ENCODE peak calls at places on chromosomes 2 and 18, in four cellular contexts. Y is hypothalamus; S is stimulated activated CD8-positive, alpha-beta memory T cell treated with anti-CD3 and anti-CD28 coated beads, Interleukin-4, amount 100 ng/mL, for 4 hours; R is T-helper 17 cell. N is an unnamed sample.

GRCh38 chr2:74428675-74429074 is 7.1 kb downstream of the WDR54 start:
- DNase-seq in Y (no peak), S (no peak), R (no peak), N (no peak)

GRCh38 chr18:76472811-76473210 is 22.2 kb downstream of the ZNF516 start:
- DNase-seq in Y (no peak), S (no peak), R (no peak), N (no peak)

GRCh38 chr2:9480157-9480556 is 5.8 kb downstream of the IAH1 start:
- DNase-seq in Y (no peak), S (no peak), R (no peak), N (no peak)

GRCh38 chr2:44494006-44494405 is 132.3 kb downstream of the CAMKMT start:
- DNase-seq in Y (no peak), S (no peak), R (no peak), N (no peak)

GRCh38 chr2:232146294-232146693 is 184.8 kb downstream of the DIS3L2 start:
- DNase-seq in Y (no peak), S (no peak), R (no peak), N (no peak)

GRCh38 chr2:54956392-54956722 is 93.9 kb downstream of the RTN4 start:
- DNase-seq in Y (no peak), S (no peak), R (no peak), N (no peak)

GRCh38 chr2:15691586-15692310 is 100.1 kb downstream of the DDX1 start:
- DNase-seq in Y (no peak), S (no peak), R (no peak), N (no peak)

GRCh38 chr18:9898792-9899549 is 13.2 kb downstream of the TXNDC2 start:
- DNase-seq in Y (no peak), S (no peak), R (no peak), N (no peak)

GRCh38 chr2:217370391-217370790 is 510.5 kb upstream of the TNP1 start:
- DNase-seq in Y (no peak), S (no peak), R (no peak), N (no peak)

GRCh38 chr18:41992066-41992465 is 37.0 kb downstream of the PIK3C3 start:
- DNase-seq in Y (no peak), S (no peak), R (no peak), N (no peak)

GRCh38 chr2:219454217-219454616 is 19.6 kb downstream of the SPEG start:
- DNase-seq in Y (no peak), S (no peak), R (no peak), N (no peak)

GRCh38 chr2:42973771-42974170 is 181.4 kb upstream of the HAAO start:
- DNase-seq in Y (no peak), S (no peak), R (no peak), N (no peak)

GRCh38 chr18:75257596-75257995 is 47.0 kb downstream of the TSHZ1 start:
- DNase-seq in Y (no peak), S (no peak), R (no peak), N (no peak)

GRCh38 chr2:168434164-168434563 is 21.9 kb upstream of the CERS6 start:
- DNase-seq in Y (no peak), S (no peak), R (no peak), N (no peak)

GRCh38 chr2:43898958-43899346 is 60.2 kb downstream of the ABCG8 start:
- DNase-seq in Y (no peak), S (no peak), R (no peak), N (no peak)

GRCh38 chr2:173451137-173451536 is 96.5 kb downstream of the CDCA7 start:
- DNase-seq in Y (no peak), S (no peak), R (no peak), N (no peak)

GRCh38 chr2:157497603-157498314 is 53.9 kb upstream of the CYTIP start:
- DNase-seq in Y (no peak), S (no peak), R (no peak), N (no peak)

GRCh38 chr2:232328516-232329460 is 49.8 kb upstream of the ALPP start:
- DNase-seq in Y (no peak), S (no peak), R (peak; percentile 2), N (no peak)

GRCh38 chr2:237566401-237567235 is at the start of gene PRLH:
- DNase-seq in Y (no peak), S (no peak), R (no peak), N (no peak)

GRCh38 chr2:170932166-170932565 is 3.1 kb downstream of the GORASP2 start:
- DNase-seq in Y (no peak), S (no peak), R (no peak), N (no peak)

GRCh38 chr2:64461271-64462058 is 7.5 kb downstream of the LGALSL start:
- DNase-seq in Y (no peak), S (no peak), R (no peak), N (no peak)

GRCh38 chr2:85583667-85584353 is 421 bp upstream of the VAMP5 start:
- DNase-seq in Y (no peak), S (no peak), R (no peak), N (no peak)

GRCh38 chr2:231991664-231992063 is 30.2 kb downstream of the DIS3L2 start:
- DNase-seq in Y (no peak), S (no peak), R (no peak), N (no peak)

GRCh38 chr2:13193900-13194299 is 477.2 kb downstream of the TRIB2 start:
- DNase-seq in Y (no peak), S (no peak), R (no peak), N (no peak)

N was measured in cortex of kidney.